ENCODE peak calls at places on chromosomes 5 and 9, in five cellular contexts. S is GM23248, J is HCT116, F is MM.1S, E is neural progenitor cell. T is an unnamed sample.

GRCh38 chr5:177357459-177358332 is at the start of gene RGS14:
- DNase-seq in J (no peak), F (peak), E (no peak), S (peak), T (peak)

GRCh38 chr5:174344335-174344734 is 298.8 kb downstream of the NSG2 start:
- DNase-seq in F (no peak), J (no peak), E (no peak), S (no peak), T (no peak)

GRCh38 chr5:91189480-91190332 is 193.4 kb downstream of the ARRDC3 start:
- DNase-seq in J (peak), E (no peak), S (peak), F (peak), T (peak)

GRCh38 chr9:86600291-86600690 is 246.1 kb upstream of the TUT7 start:
- DNase-seq in E (no peak), J (no peak), S (peak), F (no peak), T (peak)

GRCh38 chr5:174204914-174205313 is 159.4 kb downstream of the NSG2 start:
- DNase-seq in J (no peak), F (no peak), S (no peak), E (peak), T (peak)

GRCh38 chr9:6845881-6846280 is 88.1 kb downstream of the KDM4C start:
- DNase-seq in S (peak), F (no peak), J (peak), E (peak), T (no peak)

GRCh38 chr9:16030513-16031185 is 477.8 kb downstream of the CCDC171 start:
- DNase-seq in S (peak), J (peak), E (no peak), F (peak), T (peak)

GRCh38 chr5:78640622-78641021 is 8.0 kb downstream of the LHFPL2 start:
- DNase-seq in E (no peak), F (no peak), S (peak), J (no peak), T (peak)

GRCh38 chr9:120931278-120932085 is 4.9 kb upstream of the TRAF1 start:
- DNase-seq in E (no peak), J (no peak), F (peak), S (peak), T (peak)

GRCh38 chr9:130112244-130113151 is 58.8 kb downstream of the GPR107 start:
- DNase-seq in S (no peak), J (no peak), F (no peak), E (no peak), T (no peak)

GRCh38 chr9:38489057-38489456 is 64.8 kb upstream of the IGFBPL1 start:
- DNase-seq in E (no peak), S (no peak), F (no peak), J (no peak), T (no peak)

GRCh38 chr5:177300236-177300880 is 3.2 kb downstream of the RAB24 start:
- DNase-seq in F (peak), S (peak), E (no peak), J (no peak), T (peak)

GRCh38 chr5:40223884-40224402 is 455.8 kb upstream of the PTGER4 start:
- DNase-seq in S (peak), F (peak), E (no peak), J (no peak), T (peak)

GRCh38 chr9:2019723-2020122 is 4.6 kb downstream of the SMARCA2 start:
- DNase-seq in F (no peak), J (no peak), E (no peak), S (no peak), T (no peak)

GRCh38 chr9:2017459-2018161 is 2.5 kb downstream of the SMARCA2 start:
- DNase-seq in J (no peak), E (peak), F (peak), S (peak), T (peak)

GRCh38 chr9:2018764-2019548 is 3.8 kb downstream of the SMARCA2 start:
- DNase-seq in E (peak), S (peak), J (no peak), F (no peak), T (no peak)

GRCh38 chr9:2017209-2017458 is 2.0 kb downstream of the SMARCA2 start:
- DNase-seq in E (peak), S (no peak), F (no peak), J (no peak), T (no peak)

GRCh38 chr9:2018162-2018643 is 3.1 kb downstream of the SMARCA2 start:
- DNase-seq in E (no peak), F (no peak), J (no peak), S (no peak), T (no peak)
- H3K9ac ChIP-seq in E (no peak), F (peak), J (peak), S (peak), T (peak)

GRCh38 chr5:68883441-68883840 is 210.4 kb upstream of the SLC30A5 start:
- DNase-seq in E (peak), J (no peak), F (no peak), S (no peak), T (no peak)
- TF ChIP-seq EZH2phosphoT487 in E (no peak), J (no peak), F (no peak), S (no peak), T (no peak)

GRCh38 chr9:109771796-109772525 is 8.0 kb upstream of the PALM2AKAP2 start:
- DNase-seq in J (no peak), E (no peak), F (no peak), S (peak), T (no peak)

GRCh38 chr9:109767404-109767803 is 12.6 kb upstream of the PALM2AKAP2 start:
- DNase-seq in J (no peak), F (no peak), S (no peak), E (no peak), T (no peak)

GRCh38 chr9:109767814-109768213 is 12.2 kb upstream of the PALM2AKAP2 start:
- DNase-seq in E (no peak), J (no peak), S (no peak), F (no peak), T (no peak)

GRCh38 chr9:109769250-109769649 is 10.7 kb upstream of the PALM2AKAP2 start:
- DNase-seq in J (no peak), S (peak), F (no peak), E (no peak), T (no peak)

DNA sequence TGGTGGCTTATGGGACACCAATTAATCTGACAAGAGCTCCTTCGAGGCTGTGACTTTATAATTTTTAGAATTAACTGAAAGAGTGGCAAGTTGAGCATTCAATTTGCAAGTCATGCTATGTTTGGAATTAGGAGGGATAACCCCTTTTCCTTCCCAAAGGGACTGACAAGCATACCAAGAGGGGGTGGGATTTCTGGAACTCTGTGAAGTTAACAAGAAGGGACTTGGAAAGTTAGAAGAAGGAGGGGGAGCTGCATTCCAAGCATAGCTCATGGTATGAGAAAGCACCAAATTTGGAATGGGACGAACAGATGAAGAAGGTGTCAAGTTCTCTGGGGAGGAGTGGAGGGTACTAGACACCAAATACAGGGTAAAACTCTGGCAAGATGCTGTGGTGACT is 8.9 kb upstream of the PALM2AKAP2 start:
- DNase-seq in F (no peak), S (peak), E (peak), J (no peak), T (peak)
- H3K4me3 ChIP-seq in F (no peak), S (no peak), E (no peak), J (no peak), T (no peak)

DNA sequence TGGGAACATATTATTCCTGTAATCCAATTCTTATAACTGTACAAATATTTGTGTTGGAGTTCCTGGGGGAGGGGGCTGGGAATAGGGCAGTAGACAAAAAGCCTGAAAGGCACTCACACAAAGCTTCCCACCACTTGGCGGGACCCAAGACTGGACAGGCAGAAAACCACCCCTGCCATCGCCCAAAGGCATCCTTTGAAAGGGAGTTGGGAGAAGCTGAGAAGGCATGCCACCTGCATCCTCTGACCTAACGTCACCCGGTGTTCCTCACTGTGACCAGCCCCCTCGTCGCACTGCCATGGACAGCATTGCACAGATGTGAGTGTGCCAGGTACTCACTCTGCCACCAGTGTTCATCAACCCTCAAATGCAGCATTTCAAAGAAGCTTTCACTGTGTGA is 80.6 kb upstream of the SMIM23 start:
- DNase-seq in S (no peak), J (no peak), F (no peak), E (no peak), T (no peak)
- H3K9ac ChIP-seq in S (no peak), J (no peak), F (no peak), E (no peak), T (no peak)